ENCODE peak calls at places on chromosomes 13 and 19, in seven cellular contexts. Z is GM12891, G is suprapubic skin, D is transverse colon, J is HCT116, L is prostate gland, C is HL-60. X is an unnamed sample.

GRCh38 chr13:35927554-35927953 is 203.6 kb downstream of the DCLK1 start:
- DNase-seq in Z (no peak), C (no peak), G (no peak), L (no peak), D (no peak), J (no peak), X (no peak)

GRCh38 chr19:57803265-57803593 is 11.5 kb downstream of the ZNF552 start:
- DNase-seq in G (no peak), J (no peak), L (no peak), Z (no peak), D (no peak), C (no peak), X (no peak)

GRCh38 chr19:20470345-20471119 is 95.0 kb downstream of the ZNF737 start:
- DNase-seq in L (no peak), G (no peak), C (no peak), J (no peak), D (no peak), Z (no peak), X (no peak)

GRCh38 chr19:10829967-10830366 is 6.0 kb downstream of the TMED1 start:
- DNase-seq in L (no peak), Z (no peak), J (no peak), D (no peak), G (no peak), C (no peak), X (no peak)

GRCh38 chr13:82627183-82627582 is 1255.1 kb downstream of the SLITRK1 start:
- DNase-seq in D (no peak), C (no peak), J (no peak), Z (no peak), L (no peak), G (no peak), X (no peak)

GRCh38 chr13:46168341-46168740 is 13.6 kb downstream of the LCP1 start:
- DNase-seq in L (peak; percentile 84), G (no peak), Z (no peak), D (peak; percentile 28), C (peak; percentile 91), J (no peak), X (no peak)

GRCh38 chr13:24671367-24672117 is 8.7 kb upstream of the ATP12A start:
- DNase-seq in G (peak; percentile 65), L (peak; percentile 36), D (peak; percentile 50), J (peak; percentile 67), Z (no peak), C (peak; percentile 23), X (no peak)

GRCh38 chr19:41442473-41443360 is at the start of gene ERICH4:
- DNase-seq in C (no peak), G (no peak), J (no peak), Z (no peak), L (no peak), D (peak; percentile 6), X (no peak)

GRCh38 chr19:17075860-17076538 is 422 bp downstream of the MYO9B start:
- DNase-seq in L (no peak), Z (no peak), G (peak; percentile 80), J (no peak), D (peak; percentile 51), C (peak; percentile 51), X (no peak)

GRCh38 chr19:12482505-12482886 is 2.1 kb downstream of the ZNF709 start:
- DNase-seq in J (no peak), Z (no peak), D (no peak), L (no peak), G (no peak), C (no peak), X (no peak)

GRCh38 chr13:41709511-41709910 is 251.4 kb downstream of the VWA8 start:
- DNase-seq in D (no peak), C (no peak), G (no peak), L (no peak), J (no peak), Z (no peak), X (no peak)

GRCh38 chr13:95741584-95742563 is 64.9 kb downstream of the DNAJC3 start:
- DNase-seq in J (no peak), G (no peak), C (no peak), L (no peak), D (no peak), Z (no peak), X (no peak)

GRCh38 chr19:6501740-6502648 is at the start of gene TUBB4A:
- DNase-seq in J (no peak), G (no peak), C (no peak), D (peak; percentile 28), Z (peak; percentile 79), L (no peak), X (peak; percentile 70)

GRCh38 chr13:38417727-38418126 is 68.1 kb downstream of the UFM1 start:
- DNase-seq in J (no peak), L (no peak), Z (no peak), D (no peak), C (peak; percentile 14), G (no peak), X (no peak)

GRCh38 chr19:17078920-17079709 is 3.5 kb downstream of the MYO9B start:
- DNase-seq in D (no peak), J (no peak), Z (no peak), L (no peak), C (no peak), G (no peak), X (no peak)

GRCh38 chr13:42747399-42747873 is 33.9 kb upstream of the FAM216B start:
- DNase-seq in C (no peak), J (no peak), D (no peak), Z (no peak), G (no peak), L (peak; percentile 19), X (no peak)

GRCh38 chr19:39126593-39127187 is 1.1 kb downstream of the PAK4 start:
- DNase-seq in G (no peak), L (peak; percentile 72), D (peak; percentile 84), J (no peak), Z (no peak), C (no peak), X (no peak)

GRCh38 chr13:104773775-104774174 is 1707.6 kb upstream of the SLC10A2 start:
- DNase-seq in D (no peak), J (peak; percentile 39), C (peak; percentile 57), L (no peak), Z (no peak), G (no peak), X (no peak)

GRCh38 chr19:18090545-18091216 is 3.9 kb upstream of the IL12RB1 start:
- DNase-seq in Z (no peak), J (no peak), C (no peak), D (no peak), L (no peak), G (no peak), X (no peak)

GRCh38 chr13:24161010-24161775 is 673 bp downstream of the SPATA13 start:
- DNase-seq in J (no peak), Z (peak; percentile 54), L (peak; percentile 38), C (peak; percentile 17), D (peak; percentile 58), G (peak; percentile 73), X (peak; percentile 43)

GRCh38 chr13:59468396-59468795 is 695.3 kb downstream of the DIAPH3 start:
- DNase-seq in L (no peak), C (no peak), Z (no peak), G (no peak), D (no peak), J (no peak), X (no peak)

GRCh38 chr19:11079999-11080398 is 9.3 kb upstream of the LDLR start:
- DNase-seq in C (no peak), L (no peak), J (no peak), D (no peak), G (no peak), Z (no peak), X (no peak)

GRCh38 chr13:106172176-106172905 is 363.1 kb downstream of the EFNB2 start:
- DNase-seq in J (no peak), Z (no peak), G (no peak), D (no peak), C (no peak), L (no peak), X (no peak)

GRCh38 chr13:112638157-112638750 is 50.3 kb upstream of the TUBGCP3 start:
- DNase-seq in G (no peak), D (no peak), J (no peak), C (no peak), L (no peak), Z (no peak), X (no peak)

GRCh38 chr13:27403252-27403678 is 21.2 kb upstream of the GTF3A start:
- DNase-seq in J (no peak), L (no peak), C (no peak), G (no peak), Z (no peak), D (no peak), X (no peak)

GRCh38 chr19:54517483-54517882 is 14.9 kb downstream of the LAIR2 start:
- DNase-seq in C (peak; percentile 43), G (no peak), L (peak; percentile 30), D (peak; percentile 37), Z (peak; percentile 47), J (no peak), X (no peak)

GRCh38 chr13:28204043-28204442 is 65.7 kb downstream of the PAN3 start:
- DNase-seq in J (no peak), Z (no peak), D (no peak), G (no peak), C (no peak), L (no peak), X (no peak)

GRCh38 chr19:47445937-47446402 is 25.7 kb downstream of the SLC8A2 start:
- DNase-seq in G (no peak), L (peak; percentile 44), Z (no peak), D (peak; percentile 43), J (no peak), C (peak; percentile 62), X (no peak)
- TF ChIP-seq POLR2AphosphoS5 in G (no peak), L (peak; percentile 26), Z (no peak), D (no peak), J (no peak), C (no peak), X (no peak)

DNA sequence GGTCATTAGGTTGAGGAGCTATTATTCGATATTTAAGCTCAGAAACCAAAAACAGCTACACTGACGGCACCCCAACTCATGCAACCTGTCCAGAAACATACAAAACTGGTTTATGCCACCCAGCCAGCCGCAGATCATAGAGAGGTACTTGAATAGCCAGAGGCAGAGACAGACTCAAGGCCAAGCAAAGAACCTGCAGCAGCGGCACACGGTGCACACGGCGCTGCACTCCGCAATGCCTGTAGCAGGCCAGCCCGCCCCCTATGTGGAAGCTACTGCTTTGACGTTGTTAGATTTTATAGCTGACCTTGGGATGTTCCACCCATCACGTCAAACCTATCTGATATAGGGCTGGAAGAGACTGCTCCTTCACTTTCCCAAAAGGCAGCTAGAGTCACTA is 11.9 kb upstream of the DHRS12 start:
- DNase-seq in Z (no peak), D (no peak), G (no peak), J (no peak), L (no peak), C (no peak), X (no peak)
- TF ChIP-seq POLR2AphosphoS5 in Z (no peak), D (no peak), G (no peak), J (no peak), L (no peak), C (no peak), X (no peak)

GRCh38 chr19:28641395-28641794 is 571.6 kb downstream of the UQCRFS1 start:
- DNase-seq in Z (no peak), G (no peak), D (no peak), L (no peak), C (no peak), J (no peak), X (no peak)
- TF ChIP-seq POLR2AphosphoS5 in Z (no peak), G (no peak), D (no peak), L (no peak), C (no peak), J (no peak), X (no peak)

GRCh38 chr19:42497492-42498226 is 30.6 kb downstream of the CEACAM1 start:
- DNase-seq in G (no peak), L (no peak), C (no peak), J (no peak), D (peak; percentile 61), Z (no peak), X (no peak)
- TF ChIP-seq POLR2AphosphoS5 in G (no peak), L (no peak), C (no peak), J (no peak), D (peak; percentile 50), Z (no peak), X (no peak)